ENCODE peak calls at places on chromosomes 12 and 14, in seven cellular contexts. Y is GM12878, I is HCT116, E is SK-N-SH, C is endothelial cell of umbilical vein, G is H1, R is HepG2. A is an unnamed sample. For H4K20me1, the result is how much of the 10 kb centered on the place peaks cover.

GRCh38 chr12:122753213-122753571 is 568 bp downstream of the DENR start:
- DNase-seq in Y (no peak), I (no peak), E (no peak), C (no peak), G (no peak), R (no peak), A (no peak)

GRCh38 chr12:48527891-48528670 is 2.6 kb downstream of the OR8S1 start:
- DNase-seq in Y (no peak), I (no peak), E (no peak), C (no peak), G (no peak), R (no peak), A (no peak)

GRCh38 chr14:91325211-91325610 is 80.7 kb upstream of the GPR68 start:
- DNase-seq in Y (no peak), I (no peak), E (no peak), C (no peak), G (no peak), R (no peak), A (no peak)

GRCh38 chr14:94307410-94307992 is 14.4 kb upstream of the SERPINA10 start:
- DNase-seq in Y (no peak), I (peak), E (no peak), C (no peak), G (no peak), R (peak), A (peak)

GRCh38 chr12:25320123-25321006 is 69.6 kb upstream of the KRAS start:
- DNase-seq in Y (peak), I (no peak), E (no peak), C (no peak), G (no peak), R (no peak), A (no peak)

GRCh38 chr12:16300706-16301105 is 23.2 kb upstream of the SLC15A5 start:
- DNase-seq in Y (no peak), I (no peak), E (no peak), C (no peak), G (no peak), R (no peak), A (no peak)

GRCh38 chr12:66587912-66588311 is 91.0 kb downstream of the GRIP1 start:
- DNase-seq in Y (no peak), I (no peak), E (no peak), C (no peak), G (no peak), R (no peak), A (no peak)

GRCh38 chr12:81128930-81129554 is 51.2 kb downstream of the ACSS3 start:
- DNase-seq in Y (peak), I (peak), E (peak), C (peak), G (no peak), R (peak), A (peak)

GRCh38 chr12:89983622-89984021 is 275.0 kb upstream of the ATP2B1 start:
- DNase-seq in Y (no peak), I (no peak), E (no peak), C (no peak), G (no peak), R (no peak), A (no peak)

GRCh38 chr12:64457036-64457435 is 5.1 kb downstream of the TBK1 start:
- DNase-seq in Y (no peak), I (no peak), E (no peak), C (peak), G (no peak), R (no peak), A (peak)

GRCh38 chr14:89269404-89269803 is 147.6 kb downstream of the FOXN3 start:
- DNase-seq in Y (no peak), I (no peak), E (no peak), C (peak), G (no peak), R (peak), A (no peak)

GRCh38 chr14:89598548-89599186 is 181.6 kb upstream of the FOXN3 start:
- DNase-seq in Y (no peak), I (peak), E (no peak), C (no peak), G (no peak), R (peak), A (no peak)

GRCh38 chr14:105317546-105317945 is 3.0 kb downstream of the PACS2 start:
- DNase-seq in Y (no peak), I (no peak), E (peak), C (no peak), G (no peak), R (no peak), A (no peak)

GRCh38 chr12:54227376-54227775 is 38.6 kb upstream of the SMUG1 start:
- DNase-seq in Y (no peak), I (no peak), E (no peak), C (no peak), G (no peak), R (no peak), A (peak)

GRCh38 chr12:94073441-94074051 is 74.8 kb upstream of the PLXNC1 start:
- DNase-seq in Y (no peak), I (no peak), E (no peak), C (no peak), G (no peak), R (no peak), A (no peak)

GRCh38 chr12:28278499-28278898 is 88.2 kb downstream of the CCDC91 start:
- DNase-seq in Y (no peak), I (no peak), E (no peak), C (no peak), G (no peak), R (no peak), A (no peak)

GRCh38 chr14:33297565-33297964 is 358.9 kb downstream of the NPAS3 start:
- DNase-seq in Y (no peak), I (no peak), E (no peak), C (no peak), G (no peak), R (no peak), A (no peak)

GRCh38 chr14:104221071-104221625 is 82.8 kb downstream of the KIF26A start:
- DNase-seq in Y (no peak), I (no peak), E (no peak), C (no peak), G (no peak), R (no peak), A (no peak)

GRCh38 chr14:50801706-50802105 is 29.3 kb downstream of the NIN start:
- DNase-seq in Y (no peak), I (no peak), E (no peak), C (peak), G (no peak), R (no peak), A (no peak)

GRCh38 chr12:120262852-120263724 is 2.4 kb downstream of the PXN start:
- DNase-seq in Y (no peak), I (no peak), E (no peak), C (peak), G (no peak), R (no peak), A (no peak)

GRCh38 chr14:100864960-100865681 is 38.4 kb downstream of the RTL1 start:
- DNase-seq in Y (no peak), I (no peak), E (no peak), C (no peak), G (no peak), R (no peak), A (no peak)

GRCh38 chr12:106303202-106303820 is 778 bp downstream of the TCP11L2 start:
- DNase-seq in Y (no peak), I (no peak), E (peak), C (peak), G (no peak), R (peak), A (peak)

GRCh38 chr12:47271800-47272230 is 192.1 kb upstream of the AMIGO2 start:
- DNase-seq in Y (no peak), I (no peak), E (no peak), C (no peak), G (no peak), R (no peak), A (no peak)

GRCh38 chr12:113097716-113098427 is 37.7 kb downstream of the RASAL1 start:
- DNase-seq in Y (no peak), I (no peak), E (peak), C (no peak), G (no peak), R (no peak), A (no peak)

DNA sequence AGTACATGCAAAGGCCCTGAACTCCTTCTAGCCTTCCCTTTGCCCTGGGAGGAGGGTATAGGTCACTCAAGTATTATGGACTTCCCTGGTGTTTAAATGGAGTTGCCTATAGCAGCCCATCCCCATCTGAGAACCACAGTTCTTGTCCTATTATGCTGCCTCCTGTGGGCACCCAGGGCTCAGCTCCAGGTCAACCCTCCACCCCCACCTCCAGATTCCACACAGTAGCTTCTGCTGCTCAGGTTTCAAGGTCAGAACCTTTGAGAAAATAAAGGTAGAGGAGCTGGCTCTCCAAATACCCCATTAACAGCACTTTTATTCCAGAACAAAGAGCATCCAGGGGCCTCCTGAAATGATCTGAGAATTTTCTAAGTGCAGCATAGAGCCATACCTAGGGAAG is 57.4 kb downstream of the ACTN1 start:
- DNase-seq in Y (no peak), I (no peak), E (no peak), C (no peak), G (no peak), R (peak), A (no peak)
- H4K20me1 ChIP-seq in Y (under half), I (under half), E (half or more), C (under half), G (under half), R (under half), A (under half)

DNA sequence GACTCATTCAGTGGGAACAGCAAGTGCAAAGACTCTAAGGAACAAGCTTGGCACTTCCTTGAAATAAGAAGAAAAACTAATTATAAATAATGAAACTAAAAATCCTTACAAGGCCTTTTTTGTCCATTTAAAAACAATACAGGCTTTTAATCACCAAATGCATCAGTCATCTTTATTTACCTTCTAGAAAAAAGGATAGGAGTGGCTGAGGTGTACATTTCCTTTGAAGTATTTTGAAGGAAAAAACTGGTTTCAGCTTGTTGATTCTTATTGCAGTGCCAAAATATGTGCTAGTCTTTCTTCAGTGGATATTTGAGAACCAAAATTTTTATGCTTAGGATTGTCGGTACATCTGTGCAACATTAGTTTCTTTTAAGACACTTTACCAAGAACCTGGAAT is 29.8 kb downstream of the MED21 start:
- DNase-seq in Y (no peak), I (no peak), E (no peak), C (no peak), G (no peak), R (no peak), A (no peak)
- H3K4me2 ChIP-seq in Y (no peak), I (no peak), E (no peak), C (no peak), G (no peak), R (no peak), A (no peak)

GRCh38 chr12:132305560-132305966 is 23.8 kb downstream of the GALNT9 start:
- DNase-seq in Y (no peak), I (no peak), E (no peak), C (no peak), G (no peak), R (no peak), A (no peak)
- TF ChIP-seq MAX in Y (no peak), I (no peak), E (no peak), C (no peak), G (no peak), R (no peak), A (no peak)

GRCh38 chr12:42583017-42583416 is 6.5 kb downstream of the PRICKLE1 start:
- DNase-seq in Y (no peak), I (no peak), E (no peak), C (peak), G (no peak), R (no peak), A (no peak)
- H4K20me1 ChIP-seq in Y (under half), I (under half), E (under half), C (under half), G (under half), R (under half), A (under half)

GRCh38 chr14:68466491-68466977 is 326.3 kb downstream of the ZFP36L1 start:
- DNase-seq in Y (no peak), I (peak), E (no peak), C (peak), G (no peak), R (peak), A (no peak)
- H3K4me2 ChIP-seq in Y (no peak), I (peak), E (peak), C (peak), G (no peak), R (no peak), A (no peak)

GRCh38 chr12:132480620-132481132 is 9.3 kb upstream of the FBRSL1 start:
- DNase-seq in Y (no peak), I (no peak), E (no peak), C (no peak), G (no peak), R (no peak), A (no peak)
- TF ChIP-seq MAX in Y (no peak), I (no peak), E (no peak), C (no peak), G (no peak), R (no peak), A (no peak)